ENCODE peak calls at places on chromosomes 16 and 17, in seven cellular contexts. One of them, this sample, is unnamed.

GRCh38 chr16:4535627-4536108 is 2.9 kb downstream of the CDIP1 start:
- DNase-seq in A549: no peak
- DNase-seq in tibial nerve: no peak
- DNase-seq in BE2C: no peak
- DNase-seq in AG09319: no peak
- DNase-seq in neural progenitor cell: no peak
- DNase-seq in MM.1S: no peak
- DNase-seq in this sample: no peak

GRCh38 chr17:7136266-7136877 is 21.8 kb upstream of the ASGR2 start:
- DNase-seq in A549: peak; percentile 77
- DNase-seq in tibial nerve: peak; percentile 75
- DNase-seq in BE2C: peak; percentile 58
- DNase-seq in AG09319: peak; percentile 44
- DNase-seq in neural progenitor cell: peak; percentile 90
- DNase-seq in MM.1S: peak; percentile 81
- DNase-seq in this sample: peak; percentile 5

GRCh38 chr16:83215417-83216001 is 588.7 kb downstream of the CDH13 start:
- DNase-seq in A549: peak; percentile 37
- DNase-seq in tibial nerve: no peak
- DNase-seq in BE2C: peak; percentile 29
- DNase-seq in AG09319: no peak
- DNase-seq in neural progenitor cell: peak; percentile 76
- DNase-seq in MM.1S: peak; percentile 11
- DNase-seq in this sample: no peak

GRCh38 chr17:57597531-57598453 is 147.3 kb downstream of the CCDC182 start:
- DNase-seq in A549: peak; percentile 82
- DNase-seq in tibial nerve: peak; percentile 43
- DNase-seq in BE2C: peak; percentile 88
- DNase-seq in AG09319: peak; percentile 44
- DNase-seq in neural progenitor cell: peak; percentile 89
- DNase-seq in MM.1S: no peak
- DNase-seq in this sample: no peak

GRCh38 chr17:21089145-21089544 is 37.6 kb upstream of the DHRS7B start:
- DNase-seq in A549: no peak
- DNase-seq in tibial nerve: no peak
- DNase-seq in BE2C: no peak
- DNase-seq in AG09319: no peak
- DNase-seq in neural progenitor cell: no peak
- DNase-seq in MM.1S: no peak
- DNase-seq in this sample: no peak

GRCh38 chr16:85210423-85211169 is 98.3 kb upstream of the CIBAR2 start:
- DNase-seq in A549: peak; percentile 33
- DNase-seq in tibial nerve: no peak
- DNase-seq in BE2C: no peak
- DNase-seq in AG09319: no peak
- DNase-seq in neural progenitor cell: no peak
- DNase-seq in MM.1S: no peak
- DNase-seq in this sample: no peak

GRCh38 chr16:2471016-2471652 is at the start of gene NTN3:
- DNase-seq in A549: no peak
- DNase-seq in tibial nerve: no peak
- DNase-seq in BE2C: peak; percentile 86
- DNase-seq in AG09319: no peak
- DNase-seq in neural progenitor cell: peak; percentile 88
- DNase-seq in MM.1S: no peak
- DNase-seq in this sample: no peak

GRCh38 chr16:4380131-4381063 is 8.7 kb downstream of the VASN start:
- DNase-seq in A549: no peak
- DNase-seq in tibial nerve: no peak
- DNase-seq in BE2C: no peak
- DNase-seq in AG09319: no peak
- DNase-seq in neural progenitor cell: no peak
- DNase-seq in MM.1S: no peak
- DNase-seq in this sample: no peak

GRCh38 chr16:68319185-68319908 is 8.5 kb downstream of the PRMT7 start:
- DNase-seq in A549: no peak
- DNase-seq in tibial nerve: no peak
- DNase-seq in BE2C: no peak
- DNase-seq in AG09319: no peak
- DNase-seq in neural progenitor cell: no peak
- DNase-seq in MM.1S: no peak
- DNase-seq in this sample: no peak

GRCh38 chr16:13873835-13874438 is 46.0 kb upstream of the ERCC4 start:
- DNase-seq in A549: peak; percentile 28
- DNase-seq in tibial nerve: no peak
- DNase-seq in BE2C: peak; percentile 19
- DNase-seq in AG09319: no peak
- DNase-seq in neural progenitor cell: peak; percentile 75
- DNase-seq in MM.1S: no peak
- DNase-seq in this sample: no peak
- TF ChIP-seq CTCF in A549: peak; percentile 54
- TF ChIP-seq CTCF in tibial nerve: no peak
- TF ChIP-seq CTCF in BE2C: peak; percentile 71
- TF ChIP-seq CTCF in AG09319: peak; percentile 23
- TF ChIP-seq CTCF in neural progenitor cell: peak; percentile 77
- TF ChIP-seq CTCF in MM.1S: peak; percentile 60
- TF ChIP-seq CTCF in this sample: peak; percentile 44

GRCh38 chr17:50167371-50167770 is 1.6 kb downstream of the SGCA start:
- DNase-seq in A549: no peak
- DNase-seq in tibial nerve: no peak
- DNase-seq in BE2C: no peak
- DNase-seq in AG09319: no peak
- DNase-seq in neural progenitor cell: no peak
- DNase-seq in MM.1S: no peak
- DNase-seq in this sample: no peak
- TF ChIP-seq CTCF in A549: no peak
- TF ChIP-seq CTCF in tibial nerve: no peak
- TF ChIP-seq CTCF in BE2C: no peak
- TF ChIP-seq CTCF in AG09319: no peak
- TF ChIP-seq CTCF in neural progenitor cell: no peak
- TF ChIP-seq CTCF in MM.1S: no peak
- TF ChIP-seq CTCF in this sample: no peak

DNA sequence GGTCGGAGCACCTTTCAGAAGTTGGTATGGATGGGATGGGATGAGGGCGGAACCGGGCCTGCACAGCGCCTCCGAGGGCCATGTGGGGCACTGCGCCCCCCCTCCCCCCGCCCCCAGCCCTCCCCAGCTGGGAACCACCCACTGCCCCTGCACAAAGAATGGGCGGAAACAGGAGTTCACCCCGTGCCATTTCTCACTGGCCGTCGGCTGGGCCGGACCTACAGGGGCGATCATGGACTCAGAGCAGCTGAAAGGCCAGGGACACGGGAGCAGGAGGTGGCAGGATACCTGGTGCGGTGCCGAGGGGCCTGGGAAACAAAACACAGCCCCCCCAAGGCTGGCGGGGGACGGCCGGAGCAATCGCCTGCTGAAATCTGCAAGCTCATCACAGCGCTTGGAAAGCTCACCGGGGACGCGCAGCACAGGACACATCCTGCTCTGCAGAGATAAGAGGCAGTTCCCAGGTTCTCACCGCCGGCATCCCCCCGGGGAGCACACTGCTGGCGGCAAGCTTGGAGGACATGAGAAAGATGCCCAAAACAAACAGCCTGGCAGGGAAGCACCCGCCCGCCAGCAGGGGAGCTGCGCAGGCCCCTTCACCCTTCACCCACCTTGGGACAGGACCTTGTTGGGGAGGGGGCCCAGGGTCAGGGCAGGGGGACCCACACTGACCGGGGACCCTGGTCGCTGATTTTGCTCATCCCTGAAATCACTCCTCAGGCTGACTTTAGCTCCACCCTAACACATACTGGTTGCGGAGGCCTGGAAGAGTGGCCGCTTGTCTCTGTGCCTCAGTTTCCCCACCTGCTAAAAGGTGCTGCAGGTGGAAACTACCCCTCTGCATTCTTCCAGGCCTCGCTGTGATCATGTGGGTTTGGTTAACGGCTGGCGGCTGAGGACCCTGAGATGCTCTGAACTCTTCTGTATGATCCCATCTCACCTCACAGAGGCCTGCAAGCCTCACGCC is 263.9 kb downstream of the C16orf95 start:
- DNase-seq in A549: no peak
- DNase-seq in tibial nerve: no peak
- DNase-seq in BE2C: no peak
- DNase-seq in AG09319: no peak
- DNase-seq in neural progenitor cell: peak; percentile 65
- DNase-seq in MM.1S: no peak
- DNase-seq in this sample: no peak
- TF ChIP-seq CTCF in A549: no peak
- TF ChIP-seq CTCF in tibial nerve: no peak
- TF ChIP-seq CTCF in BE2C: no peak
- TF ChIP-seq CTCF in AG09319: no peak
- TF ChIP-seq CTCF in neural progenitor cell: peak; percentile 51
- TF ChIP-seq CTCF in MM.1S: no peak
- TF ChIP-seq CTCF in this sample: peak; percentile 9

DNA sequence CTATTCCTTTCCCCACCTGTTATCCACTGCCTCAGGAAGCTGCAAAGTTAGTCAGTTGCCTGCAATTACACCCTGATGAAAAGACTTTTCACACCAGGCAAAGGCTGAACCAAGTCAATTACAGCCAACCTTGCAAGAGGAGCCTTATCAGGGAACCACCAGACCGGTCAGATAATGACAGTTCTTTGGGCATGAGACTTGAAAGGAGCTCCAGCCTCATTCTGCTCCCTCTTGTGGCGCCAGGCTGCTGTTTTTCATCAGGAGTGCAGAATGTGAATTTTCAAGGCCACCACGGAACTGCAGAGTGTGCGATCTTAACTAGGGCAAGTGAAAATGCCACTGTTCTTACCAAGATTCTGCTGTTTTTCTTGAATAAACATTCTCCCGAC is 22.5 kb downstream of the DNAI2 start:
- DNase-seq in A549: peak; percentile 73
- DNase-seq in tibial nerve: peak; percentile 43
- DNase-seq in BE2C: peak; percentile 68
- DNase-seq in AG09319: peak; percentile 8
- DNase-seq in neural progenitor cell: peak; percentile 82
- DNase-seq in MM.1S: peak; percentile 26
- DNase-seq in this sample: no peak
- TF ChIP-seq CTCF in A549: peak; percentile 53
- TF ChIP-seq CTCF in tibial nerve: peak; percentile 58
- TF ChIP-seq CTCF in BE2C: peak; percentile 82
- TF ChIP-seq CTCF in AG09319: peak; percentile 60
- TF ChIP-seq CTCF in neural progenitor cell: peak; percentile 70
- TF ChIP-seq CTCF in MM.1S: peak; percentile 32
- TF ChIP-seq CTCF in this sample: peak; percentile 73

This sample was measured in retinal pigment epithelial cell.